ENCODE peak calls at places on chromosomes 2 and 18, in eight cellular contexts. U, R, I, W, J, Z, T and M are unnamed samples.

GRCh38 chr2:236947896-236948295 is 137.8 kb upstream of the COPS8 start:
- DNase-seq in U (no peak), R (no peak), I (no peak), W (no peak), J (no peak), Z (no peak), T (peak), M (no peak)

GRCh38 chr18:46916551-46917107 is 678 bp downstream of the PIAS2 start:
- DNase-seq in U (peak), R (peak), I (no peak), W (peak), J (peak), Z (peak), T (peak), M (no peak)

GRCh38 chr18:59562751-59563150 is 134.5 kb downstream of the CCBE1 start:
- DNase-seq in U (no peak), R (no peak), I (no peak), W (no peak), J (no peak), Z (no peak), T (no peak), M (no peak)

GRCh38 chr2:236703310-236703709 is 133.7 kb downstream of the ACKR3 start:
- DNase-seq in U (no peak), R (no peak), I (no peak), W (no peak), J (no peak), Z (no peak), T (no peak), M (no peak)

GRCh38 chr2:192500550-192501200 is 305.9 kb upstream of the TMEFF2 start:
- DNase-seq in U (no peak), R (peak), I (no peak), W (no peak), J (no peak), Z (no peak), T (no peak), M (peak)

GRCh38 chr2:8648441-8648840 is 33.4 kb upstream of the ID2 start:
- DNase-seq in U (no peak), R (no peak), I (no peak), W (no peak), J (no peak), Z (no peak), T (no peak), M (no peak)

GRCh38 chr2:23480991-23481797 is 96.2 kb downstream of the KLHL29 start:
- DNase-seq in U (no peak), R (peak), I (no peak), W (no peak), J (no peak), Z (no peak), T (no peak), M (peak)

GRCh38 chr2:232318175-232318855 is 60.2 kb upstream of the ALPP start:
- DNase-seq in U (no peak), R (no peak), I (no peak), W (no peak), J (no peak), Z (no peak), T (no peak), M (no peak)

GRCh38 chr2:79596403-79596802 is 83.6 kb downstream of the CTNNA2 start:
- DNase-seq in U (no peak), R (no peak), I (no peak), W (no peak), J (no peak), Z (no peak), T (no peak), M (no peak)